ENCODE peak calls at places on chromosomes 7 and 10, in four cellular contexts. W, J, F and G are unnamed samples.

GRCh38 chr10:62037890-62038608 is 136.6 kb downstream of the ARID5B start:
- DNase-seq in J (no peak), F (no peak), W (no peak), G (no peak)

GRCh38 chr10:100970076-100970913 is 991 bp downstream of the SEMA4G start:
- DNase-seq in F (peak; percentile 42), J (no peak), W (no peak), G (no peak)

GRCh38 chr10:24897326-24897926 is 55.0 kb downstream of the PRTFDC1 start:
- DNase-seq in W (peak; percentile 74), F (no peak), J (no peak), G (peak; percentile 20)

GRCh38 chr10:101451589-101452190 is 97.7 kb downstream of the BTRC start:
- DNase-seq in F (peak; percentile 16), W (no peak), J (no peak), G (no peak)

GRCh38 chr10:46329690-46330016 is 42.9 kb downstream of the ANTXRL start:
- DNase-seq in W (no peak), F (no peak), J (no peak), G (no peak)

GRCh38 chr10:76150139-76150885 is 718.9 kb downstream of the LRMDA start:
- DNase-seq in J (no peak), W (no peak), F (peak; percentile 89), G (no peak)

GRCh38 chr7:4268040-4268965 is 413.8 kb upstream of the FOXK1 start:
- DNase-seq in F (peak; percentile 16), J (no peak), W (no peak), G (no peak)

GRCh38 chr7:77428777-77429231 is 12.7 kb upstream of the GSAP start:
- DNase-seq in F (peak; percentile 11), W (no peak), J (peak; percentile 5), G (no peak)

GRCh38 chr10:86646532-86646931 is 7.8 kb upstream of the OPN4 start:
- DNase-seq in W (no peak), J (no peak), F (no peak), G (no peak)

GRCh38 chr7:90833443-90833842 is 237.3 kb downstream of the CDK14 start:
- DNase-seq in J (no peak), F (no peak), W (peak; percentile 20), G (peak; percentile 46)

GRCh38 chr7:36192050-36192824 is 39.2 kb downstream of the EEPD1 start:
- DNase-seq in F (no peak), W (peak; percentile 89), J (no peak), G (peak; percentile 88)

GRCh38 chr10:72238392-72239175 is 22.5 kb upstream of the ASCC1 start:
- DNase-seq in J (no peak), W (no peak), F (no peak), G (no peak)

GRCh38 chr7:71626206-71626605 is 494.3 kb downstream of the GALNT17 start:
- DNase-seq in J (no peak), W (peak; percentile 24), F (peak; percentile 45), G (no peak)

DNA sequence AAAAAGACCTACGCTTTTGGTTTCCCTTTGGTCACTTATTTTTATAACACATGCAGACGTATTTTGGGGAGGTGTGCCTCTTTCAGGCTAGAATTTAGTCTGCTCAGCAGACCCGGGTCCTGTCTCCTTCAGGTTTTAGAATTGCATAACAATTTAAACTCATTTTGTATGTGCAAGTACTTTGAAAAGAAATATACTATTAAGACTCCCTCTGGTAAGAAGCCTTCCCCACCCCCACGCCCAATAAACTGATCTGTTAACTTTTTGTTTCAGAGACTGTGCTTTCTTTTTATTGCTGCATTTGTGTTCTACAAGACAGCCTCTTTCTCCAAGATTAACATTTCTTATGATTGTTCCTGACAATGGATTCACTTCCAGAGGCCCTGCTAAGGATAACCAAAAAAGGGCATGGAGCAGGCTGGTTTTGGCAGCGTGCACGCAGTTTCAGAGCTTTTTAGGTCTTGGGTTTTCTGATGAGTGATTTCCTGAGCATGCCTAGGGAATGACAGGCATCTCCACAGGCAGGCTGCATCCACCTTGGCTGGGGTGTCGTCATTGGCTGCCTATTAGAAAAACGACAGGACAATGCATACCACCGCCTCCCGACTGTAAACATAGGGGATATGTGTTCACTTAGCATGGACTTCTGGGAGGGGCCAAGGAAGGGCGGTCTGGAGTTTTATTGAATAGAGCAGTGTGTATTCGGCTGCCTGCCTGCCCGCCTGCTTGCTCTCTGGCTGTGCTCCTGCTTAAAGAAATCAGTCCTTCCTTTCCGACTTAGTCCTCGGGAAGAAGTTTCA is at the start of gene CALD1:
- DNase-seq in W (peak; percentile 98), F (peak; percentile 88), J (peak; percentile 80), G (peak; percentile 100)
- TF ChIP-seq CTCF in W (no peak), F (no peak), J (no peak), G (no peak)

GRCh38 chr10:10259013-10259412 is 758.7 kb upstream of the CELF2 start:
- DNase-seq in J (no peak), F (no peak), W (no peak), G (no peak)
- TF ChIP-seq CTCF in J (no peak), F (no peak), W (no peak), G (no peak)

GRCh38 chr10:95880704-95881103 is 27.1 kb upstream of the CC2D2B start:
- DNase-seq in F (no peak), J (no peak), W (no peak), G (no peak)
- TF ChIP-seq CTCF in F (no peak), J (no peak), W (no peak), G (no peak)

GRCh38 chr10:114703377-114704125 is 45.5 kb upstream of the ABLIM1 start:
- DNase-seq in F (peak; percentile 39), W (peak; percentile 47), J (peak; percentile 14), G (no peak)
- TF ChIP-seq CTCF in F (peak; percentile 76), W (peak; percentile 55), J (peak; percentile 45), G (peak; percentile 85)

DNA sequence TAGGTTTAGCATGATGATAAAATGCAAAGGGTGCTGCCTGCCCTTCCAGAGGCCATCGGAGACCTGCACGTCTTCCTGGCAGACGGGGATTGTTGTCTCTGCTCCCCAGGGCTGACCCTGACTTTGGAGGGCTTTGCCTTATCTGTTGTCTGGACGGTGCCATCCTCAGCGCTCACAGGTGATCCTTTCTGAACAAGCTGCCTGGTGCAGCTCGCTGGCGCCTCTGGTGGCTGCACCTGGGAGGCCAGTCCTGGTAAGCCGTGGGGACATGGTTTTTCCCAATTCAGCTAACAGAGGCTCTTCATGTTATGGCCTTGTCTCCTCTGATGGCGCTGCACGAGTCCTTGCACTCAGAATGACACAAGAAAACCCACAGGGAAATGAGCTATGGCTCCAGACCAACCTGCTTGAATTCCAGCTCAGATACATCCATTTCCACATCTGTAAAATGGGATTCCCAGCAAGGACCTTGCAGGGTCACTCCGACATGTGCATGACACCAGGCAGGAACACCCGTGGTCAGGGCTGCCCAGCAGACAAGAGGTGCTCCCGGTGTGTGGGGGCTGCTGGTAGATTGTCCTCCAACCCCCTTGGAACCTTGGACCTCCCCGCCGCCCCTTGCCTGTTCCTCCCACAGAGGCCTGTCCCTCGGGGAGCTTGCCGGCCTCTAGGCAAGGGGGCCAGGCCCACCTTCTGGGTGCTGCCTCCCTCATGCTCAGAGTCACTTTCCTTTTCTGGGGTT is 50.4 kb upstream of the SHH start:
- DNase-seq in F (no peak), J (no peak), W (no peak), G (no peak)
- TF ChIP-seq CTCF in F (peak; percentile 45), J (no peak), W (no peak), G (peak; percentile 19)

GRCh38 chr10:79067241-79068202 is 1.2 kb upstream of the ZMIZ1 start:
- DNase-seq in J (peak; percentile 96), W (peak; percentile 95), F (peak; percentile 97), G (peak; percentile 77)
- TF ChIP-seq CTCF in J (peak; percentile 15), W (peak; percentile 14), F (peak; percentile 45), G (peak; percentile 47)

DNA sequence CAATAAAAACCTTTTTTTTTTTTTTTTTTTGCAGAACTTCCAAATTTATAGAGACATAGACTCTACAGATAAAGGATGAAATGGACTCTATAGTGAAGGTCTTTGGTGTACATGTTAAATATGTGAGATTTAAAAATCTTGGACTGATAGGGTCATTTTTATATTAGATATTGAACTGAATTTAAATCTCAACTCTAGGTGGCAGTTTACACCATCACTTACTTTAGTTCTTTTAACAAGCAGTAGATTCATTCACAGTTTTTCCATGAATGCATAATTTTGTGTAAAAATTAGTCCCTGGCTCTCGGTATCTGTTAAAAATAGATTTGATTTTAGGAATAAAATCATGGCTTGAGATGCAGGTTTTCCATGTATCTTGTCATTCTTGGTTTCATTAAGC is 31.1 kb upstream of the SNX13 start:
- DNase-seq in W (peak; percentile 20), J (no peak), F (no peak), G (no peak)
- TF ChIP-seq CTCF in W (no peak), J (no peak), F (no peak), G (peak; percentile 60)

GRCh38 chr7:148253629-148254028 is 336.9 kb upstream of the C7orf33 start:
- DNase-seq in J (no peak), W (no peak), F (no peak), G (no peak)

GRCh38 chr7:148260605-148261004 is 330.0 kb upstream of the C7orf33 start:
- DNase-seq in F (no peak), J (no peak), W (no peak), G (no peak)

GRCh38 chr7:148256433-148256832 is 334.1 kb upstream of the C7orf33 start:
- DNase-seq in W (no peak), F (no peak), J (no peak), G (no peak)

DNA sequence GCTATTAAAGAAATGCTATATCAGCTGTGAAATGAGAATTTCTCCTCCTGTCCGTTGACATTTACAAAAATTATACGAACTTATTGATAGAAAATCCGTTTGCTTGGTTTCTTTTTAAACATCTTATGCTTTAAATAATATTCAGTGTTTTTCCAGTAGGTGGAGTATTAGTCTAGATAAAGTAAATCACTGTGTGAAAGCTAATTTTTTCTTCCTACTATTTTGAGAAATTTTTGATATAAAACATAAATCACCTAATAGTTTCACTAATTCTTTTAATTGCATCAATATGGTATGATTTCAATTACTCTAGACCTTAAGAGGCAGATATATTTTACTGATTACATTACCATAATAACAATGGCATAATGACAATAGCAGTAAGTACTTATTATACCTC is 335.2 kb upstream of the C7orf33 start:
- DNase-seq in J (no peak), F (no peak), W (no peak), G (no peak)
- TF ChIP-seq CTCF in J (peak; percentile 19), F (peak; percentile 22), W (no peak), G (peak; percentile 56)

DNA sequence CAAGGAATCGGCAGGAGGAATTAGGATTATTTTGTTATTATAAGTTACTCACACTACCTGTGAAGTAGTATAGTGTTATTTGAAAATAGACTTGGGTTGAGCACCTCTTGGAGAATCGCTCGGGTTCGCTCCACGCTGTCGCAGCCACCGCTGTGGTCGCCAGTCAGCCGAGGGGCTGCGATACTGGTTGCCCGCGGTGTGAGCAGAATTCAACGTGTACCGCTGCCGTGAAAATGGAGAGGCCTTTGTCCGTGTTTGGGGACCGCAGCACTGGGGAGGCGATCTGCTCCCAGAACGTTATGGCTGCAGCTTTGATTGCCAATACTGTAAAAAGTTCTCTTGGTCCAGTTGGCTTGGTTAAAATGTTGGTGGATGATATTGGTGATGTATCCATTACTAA is 117.2 kb downstream of the C7orf25 start:
- DNase-seq in W (no peak), F (no peak), J (no peak), G (no peak)
- TF ChIP-seq CTCF in W (no peak), F (no peak), J (no peak), G (no peak)